ENCODE peak calls at places on chromosomes 12 and 14, in six cellular contexts. One of them, this sample, is unnamed.

GRCh38 chr12:4177257-4177656 is 96.3 kb upstream of the CCND2 start:
- DNase-seq in Caki2: no peak
- DNase-seq in activated T-helper 1 cell treated with Interleukin-2 at 50 U/mL for 16 hours: no peak
- DNase-seq in NCI-H774: no peak
- DNase-seq in A172: no peak
- DNase-seq in WTC11: no peak
- DNase-seq in this sample: no peak

GRCh38 chr12:7219599-7220243 is 30.2 kb downstream of the PEX5 start:
- DNase-seq in Caki2: peak
- DNase-seq in activated T-helper 1 cell treated with Interleukin-2 at 50 U/mL for 16 hours: peak
- DNase-seq in NCI-H774: peak
- DNase-seq in A172: peak
- DNase-seq in WTC11: peak
- DNase-seq in this sample: peak

GRCh38 chr14:98181768-98182167 is 1090.2 kb downstream of the BCL11B start:
- DNase-seq in Caki2: no peak
- DNase-seq in activated T-helper 1 cell treated with Interleukin-2 at 50 U/mL for 16 hours: no peak
- DNase-seq in NCI-H774: no peak
- DNase-seq in A172: no peak
- DNase-seq in WTC11: no peak
- DNase-seq in this sample: no peak

GRCh38 chr14:79279645-79280399 is 931.5 kb downstream of the DIO2 start:
- DNase-seq in Caki2: no peak
- DNase-seq in activated T-helper 1 cell treated with Interleukin-2 at 50 U/mL for 16 hours: no peak
- DNase-seq in NCI-H774: no peak
- DNase-seq in A172: peak
- DNase-seq in WTC11: peak
- DNase-seq in this sample: no peak

GRCh38 chr12:990308-990648 is 745 bp upstream of the ERC1 start:
- DNase-seq in Caki2: no peak
- DNase-seq in activated T-helper 1 cell treated with Interleukin-2 at 50 U/mL for 16 hours: no peak
- DNase-seq in NCI-H774: peak
- DNase-seq in A172: no peak
- DNase-seq in WTC11: peak
- DNase-seq in this sample: peak

GRCh38 chr12:55072093-55072492 is 52.3 kb downstream of the NEUROD4 start:
- DNase-seq in Caki2: no peak
- DNase-seq in activated T-helper 1 cell treated with Interleukin-2 at 50 U/mL for 16 hours: peak
- DNase-seq in NCI-H774: peak
- DNase-seq in A172: peak
- DNase-seq in WTC11: peak
- DNase-seq in this sample: peak

GRCh38 chr12:19695244-19696098 is 256.2 kb downstream of the AEBP2 start:
- DNase-seq in Caki2: no peak
- DNase-seq in activated T-helper 1 cell treated with Interleukin-2 at 50 U/mL for 16 hours: no peak
- DNase-seq in NCI-H774: no peak
- DNase-seq in A172: no peak
- DNase-seq in WTC11: no peak
- DNase-seq in this sample: no peak

GRCh38 chr12:65492997-65493892 is 214.8 kb downstream of the MSRB3 start:
- DNase-seq in Caki2: no peak
- DNase-seq in activated T-helper 1 cell treated with Interleukin-2 at 50 U/mL for 16 hours: no peak
- DNase-seq in NCI-H774: no peak
- DNase-seq in A172: peak
- DNase-seq in WTC11: no peak
- DNase-seq in this sample: no peak

GRCh38 chr12:6700646-6701051 is at the start of gene PIANP:
- DNase-seq in Caki2: no peak
- DNase-seq in activated T-helper 1 cell treated with Interleukin-2 at 50 U/mL for 16 hours: peak
- DNase-seq in NCI-H774: no peak
- DNase-seq in A172: no peak
- DNase-seq in WTC11: peak
- DNase-seq in this sample: peak

GRCh38 chr12:4112734-4113396 is 160.7 kb upstream of the CCND2 start:
- DNase-seq in Caki2: no peak
- DNase-seq in activated T-helper 1 cell treated with Interleukin-2 at 50 U/mL for 16 hours: no peak
- DNase-seq in NCI-H774: no peak
- DNase-seq in A172: no peak
- DNase-seq in WTC11: no peak
- DNase-seq in this sample: no peak

GRCh38 chr14:24051789-24052655 is at the start of gene CARMIL3:
- DNase-seq in Caki2: peak
- DNase-seq in activated T-helper 1 cell treated with Interleukin-2 at 50 U/mL for 16 hours: peak
- DNase-seq in NCI-H774: peak
- DNase-seq in A172: no peak
- DNase-seq in WTC11: peak
- DNase-seq in this sample: peak

GRCh38 chr14:68564236-68564825 is 228.5 kb downstream of the ZFP36L1 start:
- DNase-seq in Caki2: no peak
- DNase-seq in activated T-helper 1 cell treated with Interleukin-2 at 50 U/mL for 16 hours: no peak
- DNase-seq in NCI-H774: no peak
- DNase-seq in A172: no peak
- DNase-seq in WTC11: peak
- DNase-seq in this sample: no peak

GRCh38 chr12:54182086-54182485 is 6.7 kb downstream of the SMUG1 start:
- DNase-seq in Caki2: no peak
- DNase-seq in activated T-helper 1 cell treated with Interleukin-2 at 50 U/mL for 16 hours: no peak
- DNase-seq in NCI-H774: no peak
- DNase-seq in A172: no peak
- DNase-seq in WTC11: no peak
- DNase-seq in this sample: no peak

GRCh38 chr12:76312314-76312713 is 35.9 kb downstream of the BBS10 start:
- DNase-seq in Caki2: no peak
- DNase-seq in activated T-helper 1 cell treated with Interleukin-2 at 50 U/mL for 16 hours: no peak
- DNase-seq in NCI-H774: no peak
- DNase-seq in A172: peak
- DNase-seq in WTC11: no peak
- DNase-seq in this sample: no peak

GRCh38 chr14:101252443-101253214 is 308.7 kb upstream of the DIO3 start:
- DNase-seq in Caki2: no peak
- DNase-seq in activated T-helper 1 cell treated with Interleukin-2 at 50 U/mL for 16 hours: no peak
- DNase-seq in NCI-H774: no peak
- DNase-seq in A172: no peak
- DNase-seq in WTC11: no peak
- DNase-seq in this sample: no peak

GRCh38 chr14:24818823-24819341 is 184.9 kb upstream of the GZMB start:
- DNase-seq in Caki2: no peak
- DNase-seq in activated T-helper 1 cell treated with Interleukin-2 at 50 U/mL for 16 hours: no peak
- DNase-seq in NCI-H774: no peak
- DNase-seq in A172: no peak
- DNase-seq in WTC11: no peak
- DNase-seq in this sample: no peak

GRCh38 chr14:60339571-60339970 is 90.5 kb downstream of the PPM1A start:
- DNase-seq in Caki2: no peak
- DNase-seq in activated T-helper 1 cell treated with Interleukin-2 at 50 U/mL for 16 hours: no peak
- DNase-seq in NCI-H774: no peak
- DNase-seq in A172: no peak
- DNase-seq in WTC11: no peak
- DNase-seq in this sample: no peak

GRCh38 chr12:59708059-59708458 is 112.2 kb downstream of the SLC16A7 start:
- DNase-seq in Caki2: no peak
- DNase-seq in activated T-helper 1 cell treated with Interleukin-2 at 50 U/mL for 16 hours: no peak
- DNase-seq in NCI-H774: no peak
- DNase-seq in A172: peak
- DNase-seq in WTC11: no peak
- DNase-seq in this sample: no peak

GRCh38 chr12:52141306-52141705 is 50.5 kb downstream of the KRT80 start:
- DNase-seq in Caki2: no peak
- DNase-seq in activated T-helper 1 cell treated with Interleukin-2 at 50 U/mL for 16 hours: no peak
- DNase-seq in NCI-H774: no peak
- DNase-seq in A172: no peak
- DNase-seq in WTC11: no peak
- DNase-seq in this sample: no peak

GRCh38 chr14:93924592-93925355 is 2.4 kb upstream of the FAM181A start:
- DNase-seq in Caki2: no peak
- DNase-seq in activated T-helper 1 cell treated with Interleukin-2 at 50 U/mL for 16 hours: no peak
- DNase-seq in NCI-H774: no peak
- DNase-seq in A172: no peak
- DNase-seq in WTC11: no peak
- DNase-seq in this sample: no peak

GRCh38 chr12:121230538-121230907 is 20.6 kb downstream of the P2RX4 start:
- DNase-seq in Caki2: no peak
- DNase-seq in activated T-helper 1 cell treated with Interleukin-2 at 50 U/mL for 16 hours: no peak
- DNase-seq in NCI-H774: no peak
- DNase-seq in A172: no peak
- DNase-seq in WTC11: no peak
- DNase-seq in this sample: no peak

GRCh38 chr12:12467701-12468218 is 94.9 kb downstream of the DUSP16 start:
- DNase-seq in Caki2: no peak
- DNase-seq in activated T-helper 1 cell treated with Interleukin-2 at 50 U/mL for 16 hours: peak
- DNase-seq in NCI-H774: no peak
- DNase-seq in A172: no peak
- DNase-seq in WTC11: no peak
- DNase-seq in this sample: no peak

GRCh38 chr14:32004300-32004699 is 72.8 kb upstream of the ARHGAP5 start:
- DNase-seq in Caki2: peak
- DNase-seq in activated T-helper 1 cell treated with Interleukin-2 at 50 U/mL for 16 hours: no peak
- DNase-seq in NCI-H774: no peak
- DNase-seq in A172: peak
- DNase-seq in WTC11: no peak
- DNase-seq in this sample: no peak

GRCh38 chr14:62126885-62127478 is 364.8 kb downstream of the SNAPC1 start:
- DNase-seq in Caki2: peak
- DNase-seq in activated T-helper 1 cell treated with Interleukin-2 at 50 U/mL for 16 hours: no peak
- DNase-seq in NCI-H774: peak
- DNase-seq in A172: peak
- DNase-seq in WTC11: no peak
- DNase-seq in this sample: peak

GRCh38 chr12:105738036-105738435 is 400.7 kb downstream of the NUAK1 start:
- DNase-seq in Caki2: no peak
- DNase-seq in activated T-helper 1 cell treated with Interleukin-2 at 50 U/mL for 16 hours: no peak
- DNase-seq in NCI-H774: no peak
- DNase-seq in A172: no peak
- DNase-seq in WTC11: no peak
- DNase-seq in this sample: no peak

GRCh38 chr12:114248527-114248926 is 157.4 kb downstream of the TBX5 start:
- DNase-seq in Caki2: no peak
- DNase-seq in activated T-helper 1 cell treated with Interleukin-2 at 50 U/mL for 16 hours: no peak
- DNase-seq in NCI-H774: no peak
- DNase-seq in A172: no peak
- DNase-seq in WTC11: peak
- DNase-seq in this sample: no peak

GRCh38 chr14:60350366-60350720 is 101.3 kb downstream of the PPM1A start:
- DNase-seq in Caki2: no peak
- DNase-seq in activated T-helper 1 cell treated with Interleukin-2 at 50 U/mL for 16 hours: no peak
- DNase-seq in NCI-H774: no peak
- DNase-seq in A172: no peak
- DNase-seq in WTC11: peak
- DNase-seq in this sample: no peak

GRCh38 chr14:68384335-68384734 is 408.5 kb downstream of the ZFP36L1 start:
- DNase-seq in Caki2: no peak
- DNase-seq in activated T-helper 1 cell treated with Interleukin-2 at 50 U/mL for 16 hours: no peak
- DNase-seq in NCI-H774: no peak
- DNase-seq in A172: no peak
- DNase-seq in WTC11: no peak
- DNase-seq in this sample: no peak

GRCh38 chr12:123936471-123936870 is 36.2 kb downstream of the CCDC92 start:
- DNase-seq in Caki2: no peak
- DNase-seq in activated T-helper 1 cell treated with Interleukin-2 at 50 U/mL for 16 hours: no peak
- DNase-seq in NCI-H774: no peak
- DNase-seq in A172: no peak
- DNase-seq in WTC11: no peak
- DNase-seq in this sample: no peak

GRCh38 chr14:51596473-51596870 is 55.2 kb upstream of the FRMD6 start:
- DNase-seq in Caki2: no peak
- DNase-seq in activated T-helper 1 cell treated with Interleukin-2 at 50 U/mL for 16 hours: no peak
- DNase-seq in NCI-H774: no peak
- DNase-seq in A172: no peak
- DNase-seq in WTC11: no peak
- DNase-seq in this sample: no peak

GRCh38 chr12:5507944-5508343 is 76.0 kb downstream of the NTF3 start:
- DNase-seq in Caki2: no peak
- DNase-seq in activated T-helper 1 cell treated with Interleukin-2 at 50 U/mL for 16 hours: no peak
- DNase-seq in NCI-H774: no peak
- DNase-seq in A172: no peak
- DNase-seq in WTC11: no peak
- DNase-seq in this sample: no peak

This sample was measured in BE2C.